ENCODE peak calls at places on chromosome 4, in nine cellular contexts. G, F, U, A, X, T, Y, N and E are unnamed samples.

GRCh38 chr4:82753238-82753637 is 45.4 kb downstream of the SCD5 start:
- DNase-seq in G (no peak), F (no peak), U (no peak), A (no peak), X (no peak), T (no peak), Y (no peak), N (no peak), E (no peak)

GRCh38 chr4:183541081-183542045 is 36.5 kb downstream of the ING2 start:
- DNase-seq in G (no peak), F (no peak), U (peak), A (no peak), X (no peak), T (no peak), Y (no peak), N (no peak), E (peak)

GRCh38 chr4:25378130-25378743 is 1.2 kb downstream of the ANAPC4 start:
- DNase-seq in G (no peak), F (no peak), U (no peak), A (no peak), X (no peak), T (no peak), Y (no peak), N (no peak), E (no peak)

GRCh38 chr4:71607780-71608673 is 175.9 kb downstream of the GC start:
- DNase-seq in G (no peak), F (no peak), U (no peak), A (peak), X (peak), T (no peak), Y (peak), N (no peak), E (no peak)

GRCh38 chr4:104487105-104487504 is 7.6 kb downstream of the CXXC4 start:
- DNase-seq in G (no peak), F (no peak), U (no peak), A (no peak), X (no peak), T (no peak), Y (no peak), N (no peak), E (peak)

GRCh38 chr4:40283413-40283812 is 51.7 kb upstream of the CHRNA9 start:
- DNase-seq in G (no peak), F (no peak), U (peak), A (no peak), X (no peak), T (no peak), Y (no peak), N (no peak), E (peak)

GRCh38 chr4:112348488-112349158 is 51.5 kb downstream of the ALPK1 start:
- DNase-seq in G (no peak), F (peak), U (peak), A (peak), X (peak), T (peak), Y (peak), N (peak), E (peak)

GRCh38 chr4:177236889-177237288 is 72.8 kb upstream of the NEIL3 start:
- DNase-seq in G (no peak), F (no peak), U (no peak), A (no peak), X (no peak), T (no peak), Y (no peak), N (no peak), E (no peak)

GRCh38 chr4:135372131-135372530 is 1170.5 kb upstream of the PABPC4L start:
- DNase-seq in G (no peak), F (no peak), U (no peak), A (no peak), X (no peak), T (no peak), Y (no peak), N (no peak), E (no peak)

GRCh38 chr4:79395883-79396282 is 12.1 kb downstream of the GK2 start:
- DNase-seq in G (no peak), F (no peak), U (no peak), A (no peak), X (no peak), T (no peak), Y (no peak), N (no peak), E (no peak)

GRCh38 chr4:123419885-123420743 is 23.5 kb downstream of the SPRY1 start:
- DNase-seq in G (no peak), F (no peak), U (no peak), A (no peak), X (no peak), T (no peak), Y (no peak), N (no peak), E (no peak)